ENCODE peak calls at places on chromosomes 13 and 19, in seven cellular contexts. One of them, this sample, is unnamed. For H3K27me3 and H3K4me1, the result is how much of the 10 kb centered on the place peaks cover.

GRCh38 chr19:532578-533484 is 1.3 kb downstream of the CDC34 start:
- DNase-seq in mesenchymal stem cell: peak
- DNase-seq in sigmoid colon: peak
- DNase-seq in Caco-2: peak
- DNase-seq in astrocyte: peak
- DNase-seq in psoas muscle: peak
- DNase-seq in body of pancreas: peak
- DNase-seq in this sample: peak

GRCh38 chr13:46893820-46894533 is 2.9 kb downstream of the HTR2A start:
- DNase-seq in mesenchymal stem cell: peak
- DNase-seq in psoas muscle: peak
- DNase-seq in sigmoid colon: peak
- DNase-seq in astrocyte: no peak
- DNase-seq in body of pancreas: peak
- DNase-seq in Caco-2: peak
- DNase-seq in this sample: peak

GRCh38 chr19:35468637-35469036 is 20.6 kb downstream of the FFAR2 start:
- DNase-seq in mesenchymal stem cell: peak
- DNase-seq in astrocyte: no peak
- DNase-seq in Caco-2: peak
- DNase-seq in body of pancreas: peak
- DNase-seq in sigmoid colon: no peak
- DNase-seq in psoas muscle: no peak
- DNase-seq in this sample: peak

GRCh38 chr19:38055040-38055439 is 148.0 kb downstream of the SIPA1L3 start:
- DNase-seq in mesenchymal stem cell: no peak
- DNase-seq in body of pancreas: no peak
- DNase-seq in Caco-2: no peak
- DNase-seq in psoas muscle: no peak
- DNase-seq in sigmoid colon: no peak
- DNase-seq in astrocyte: no peak
- DNase-seq in this sample: no peak

GRCh38 chr19:29260477-29261317 is 47.7 kb upstream of the UQCRFS1 start:
- DNase-seq in mesenchymal stem cell: no peak
- DNase-seq in sigmoid colon: no peak
- DNase-seq in Caco-2: peak
- DNase-seq in psoas muscle: peak
- DNase-seq in astrocyte: no peak
- DNase-seq in body of pancreas: no peak
- DNase-seq in this sample: peak

GRCh38 chr13:28129911-28130693 is 8.2 kb upstream of the PAN3 start:
- DNase-seq in body of pancreas: no peak
- DNase-seq in psoas muscle: no peak
- DNase-seq in mesenchymal stem cell: peak
- DNase-seq in astrocyte: no peak
- DNase-seq in sigmoid colon: no peak
- DNase-seq in Caco-2: no peak
- DNase-seq in this sample: no peak

GRCh38 chr19:39474139-39474620 is 6.5 kb upstream of the TIMM50 start:
- DNase-seq in psoas muscle: peak
- DNase-seq in mesenchymal stem cell: peak
- DNase-seq in Caco-2: peak
- DNase-seq in astrocyte: no peak
- DNase-seq in sigmoid colon: peak
- DNase-seq in body of pancreas: peak
- DNase-seq in this sample: peak

GRCh38 chr13:102033719-102034446 is 368.0 kb downstream of the FGF14 start:
- DNase-seq in astrocyte: no peak
- DNase-seq in psoas muscle: no peak
- DNase-seq in Caco-2: no peak
- DNase-seq in sigmoid colon: no peak
- DNase-seq in body of pancreas: no peak
- DNase-seq in mesenchymal stem cell: no peak
- DNase-seq in this sample: no peak

GRCh38 chr13:114073881-114074551 is 58.4 kb downstream of the RASA3 start:
- DNase-seq in astrocyte: no peak
- DNase-seq in mesenchymal stem cell: no peak
- DNase-seq in body of pancreas: no peak
- DNase-seq in sigmoid colon: peak
- DNase-seq in Caco-2: no peak
- DNase-seq in psoas muscle: no peak
- DNase-seq in this sample: no peak

GRCh38 chr13:54614729-54615128 is 1586.1 kb downstream of the OLFM4 start:
- DNase-seq in astrocyte: no peak
- DNase-seq in mesenchymal stem cell: no peak
- DNase-seq in psoas muscle: no peak
- DNase-seq in sigmoid colon: no peak
- DNase-seq in Caco-2: no peak
- DNase-seq in body of pancreas: no peak
- DNase-seq in this sample: no peak

GRCh38 chr13:29578300-29579048 is 17.0 kb downstream of the SLC7A1 start:
- DNase-seq in sigmoid colon: no peak
- DNase-seq in mesenchymal stem cell: no peak
- DNase-seq in Caco-2: no peak
- DNase-seq in body of pancreas: no peak
- DNase-seq in astrocyte: no peak
- DNase-seq in psoas muscle: no peak
- DNase-seq in this sample: peak

GRCh38 chr13:112457485-112457884 is 81.3 kb downstream of the SPACA7 start:
- DNase-seq in psoas muscle: no peak
- DNase-seq in astrocyte: no peak
- DNase-seq in sigmoid colon: no peak
- DNase-seq in mesenchymal stem cell: no peak
- DNase-seq in body of pancreas: no peak
- DNase-seq in Caco-2: no peak
- DNase-seq in this sample: no peak

GRCh38 chr13:76937416-76937815 is 10.9 kb upstream of the ACOD1 start:
- DNase-seq in psoas muscle: no peak
- DNase-seq in sigmoid colon: no peak
- DNase-seq in mesenchymal stem cell: peak
- DNase-seq in astrocyte: peak
- DNase-seq in body of pancreas: peak
- DNase-seq in Caco-2: no peak
- DNase-seq in this sample: no peak

GRCh38 chr19:45645068-45645630 is 6.0 kb upstream of the EML2 start:
- DNase-seq in body of pancreas: no peak
- DNase-seq in sigmoid colon: peak
- DNase-seq in astrocyte: no peak
- DNase-seq in psoas muscle: no peak
- DNase-seq in mesenchymal stem cell: no peak
- DNase-seq in Caco-2: no peak
- DNase-seq in this sample: no peak

GRCh38 chr19:58357798-58358145 is 4.5 kb upstream of the A1BG start:
- DNase-seq in Caco-2: no peak
- DNase-seq in astrocyte: no peak
- DNase-seq in sigmoid colon: no peak
- DNase-seq in body of pancreas: no peak
- DNase-seq in mesenchymal stem cell: no peak
- DNase-seq in psoas muscle: no peak
- DNase-seq in this sample: no peak

GRCh38 chr19:55838251-55838650 is 1.9 kb downstream of the NLRP4 start:
- DNase-seq in mesenchymal stem cell: no peak
- DNase-seq in sigmoid colon: no peak
- DNase-seq in psoas muscle: no peak
- DNase-seq in Caco-2: no peak
- DNase-seq in astrocyte: no peak
- DNase-seq in body of pancreas: no peak
- DNase-seq in this sample: no peak

GRCh38 chr19:58562126-58563033 is 4.0 kb upstream of the UBE2M start:
- DNase-seq in body of pancreas: peak
- DNase-seq in sigmoid colon: peak
- DNase-seq in Caco-2: peak
- DNase-seq in psoas muscle: peak
- DNase-seq in mesenchymal stem cell: no peak
- DNase-seq in astrocyte: peak
- DNase-seq in this sample: peak

GRCh38 chr13:50549221-50549942 is 294.1 kb downstream of the DLEU7 start:
- DNase-seq in mesenchymal stem cell: no peak
- DNase-seq in astrocyte: no peak
- DNase-seq in Caco-2: no peak
- DNase-seq in sigmoid colon: no peak
- DNase-seq in body of pancreas: no peak
- DNase-seq in psoas muscle: no peak
- DNase-seq in this sample: no peak

GRCh38 chr19:48967346-48968178 is 2.5 kb downstream of the FTL start:
- DNase-seq in Caco-2: peak
- DNase-seq in sigmoid colon: peak
- DNase-seq in astrocyte: peak
- DNase-seq in psoas muscle: peak
- DNase-seq in mesenchymal stem cell: peak
- DNase-seq in body of pancreas: peak
- DNase-seq in this sample: no peak

GRCh38 chr13:30569901-30570576 is 47.7 kb upstream of the USPL1 start:
- DNase-seq in Caco-2: no peak
- DNase-seq in mesenchymal stem cell: peak
- DNase-seq in astrocyte: peak
- DNase-seq in psoas muscle: peak
- DNase-seq in body of pancreas: peak
- DNase-seq in sigmoid colon: peak
- DNase-seq in this sample: no peak

DNA sequence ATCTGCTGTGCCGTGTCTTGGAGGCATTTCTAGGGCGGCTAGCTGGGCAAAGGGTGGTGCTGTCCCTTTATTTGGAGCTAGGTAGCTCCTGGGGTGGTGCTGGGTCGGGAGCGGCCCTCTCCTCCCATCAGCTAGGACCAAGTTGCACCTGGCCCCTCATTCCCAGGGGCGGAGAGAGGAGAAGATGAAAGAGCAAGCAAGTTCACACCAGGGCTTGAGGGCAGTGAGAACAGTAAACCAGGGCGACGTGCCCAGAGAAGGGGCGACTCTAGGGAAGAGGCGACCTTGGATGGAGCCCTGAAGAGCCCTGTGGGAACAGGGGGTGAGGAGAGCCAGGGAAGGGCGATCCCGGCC is 17.0 kb upstream of the KCNN1 start:
- DNase-seq in mesenchymal stem cell: peak
- DNase-seq in body of pancreas: no peak
- DNase-seq in sigmoid colon: no peak
- DNase-seq in psoas muscle: no peak
- DNase-seq in Caco-2: no peak
- DNase-seq in astrocyte: no peak
- DNase-seq in this sample: no peak
- H3K27me3 ChIP-seq in mesenchymal stem cell: half or more
- H3K27me3 ChIP-seq in body of pancreas: under half
- H3K27me3 ChIP-seq in sigmoid colon: half or more
- H3K27me3 ChIP-seq in psoas muscle: under half
- H3K27me3 ChIP-seq in Caco-2: under half
- H3K27me3 ChIP-seq in astrocyte: half or more
- H3K27me3 ChIP-seq in this sample: under half

DNA sequence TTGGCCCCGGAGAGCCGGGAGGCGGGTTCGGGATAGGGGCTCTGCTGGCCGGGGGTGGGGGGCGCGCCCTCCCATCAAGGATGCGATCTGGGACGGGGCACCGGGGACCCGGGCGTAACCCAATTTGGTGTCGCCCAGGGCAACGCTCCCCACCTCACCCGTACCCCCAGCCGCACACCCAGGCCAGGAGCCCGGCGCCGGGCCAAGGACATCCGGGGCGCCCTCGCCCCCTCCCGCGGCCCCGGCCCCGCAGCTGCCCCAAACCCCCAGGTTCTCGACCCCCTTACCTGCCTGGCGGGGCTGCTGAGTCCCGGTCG is 525 bp downstream of the SHANK1 start:
- DNase-seq in sigmoid colon: no peak
- DNase-seq in body of pancreas: no peak
- DNase-seq in mesenchymal stem cell: no peak
- DNase-seq in astrocyte: no peak
- DNase-seq in psoas muscle: no peak
- DNase-seq in Caco-2: no peak
- DNase-seq in this sample: no peak
- H3K4me3 ChIP-seq in sigmoid colon: no peak
- H3K4me3 ChIP-seq in body of pancreas: no peak
- H3K4me3 ChIP-seq in mesenchymal stem cell: peak
- H3K4me3 ChIP-seq in astrocyte: no peak
- H3K4me3 ChIP-seq in psoas muscle: peak
- H3K4me3 ChIP-seq in Caco-2: peak
- H3K4me3 ChIP-seq in this sample: no peak

GRCh38 chr19:10112895-10113591 is 1.6 kb downstream of the P2RY11 start:
- DNase-seq in sigmoid colon: no peak
- DNase-seq in body of pancreas: peak
- DNase-seq in mesenchymal stem cell: no peak
- DNase-seq in Caco-2: peak
- DNase-seq in psoas muscle: peak
- DNase-seq in astrocyte: no peak
- DNase-seq in this sample: peak
- H3K4me1 ChIP-seq in sigmoid colon: under half
- H3K4me1 ChIP-seq in body of pancreas: under half
- H3K4me1 ChIP-seq in mesenchymal stem cell: under half
- H3K4me1 ChIP-seq in Caco-2: under half
- H3K4me1 ChIP-seq in psoas muscle: under half
- H3K4me1 ChIP-seq in astrocyte: under half
- H3K4me1 ChIP-seq in this sample: under half

GRCh38 chr19:56877069-56877715 is 36.7 kb upstream of the PEG3 start:
- DNase-seq in Caco-2: no peak
- DNase-seq in body of pancreas: no peak
- DNase-seq in astrocyte: no peak
- DNase-seq in psoas muscle: no peak
- DNase-seq in mesenchymal stem cell: no peak
- DNase-seq in sigmoid colon: no peak
- DNase-seq in this sample: no peak

GRCh38 chr19:56875717-56876116 is 35.2 kb upstream of the PEG3 start:
- DNase-seq in sigmoid colon: no peak
- DNase-seq in psoas muscle: no peak
- DNase-seq in Caco-2: no peak
- DNase-seq in astrocyte: no peak
- DNase-seq in body of pancreas: no peak
- DNase-seq in mesenchymal stem cell: no peak
- DNase-seq in this sample: no peak

GRCh38 chr19:56884481-56884880 is 44.0 kb upstream of the PEG3 start:
- DNase-seq in Caco-2: no peak
- DNase-seq in body of pancreas: no peak
- DNase-seq in astrocyte: no peak
- DNase-seq in mesenchymal stem cell: no peak
- DNase-seq in sigmoid colon: no peak
- DNase-seq in psoas muscle: no peak
- DNase-seq in this sample: no peak

GRCh38 chr19:56885173-56885679 is 44.7 kb upstream of the PEG3 start:
- DNase-seq in body of pancreas: no peak
- DNase-seq in psoas muscle: no peak
- DNase-seq in mesenchymal stem cell: no peak
- DNase-seq in sigmoid colon: no peak
- DNase-seq in astrocyte: no peak
- DNase-seq in Caco-2: no peak
- DNase-seq in this sample: no peak

DNA sequence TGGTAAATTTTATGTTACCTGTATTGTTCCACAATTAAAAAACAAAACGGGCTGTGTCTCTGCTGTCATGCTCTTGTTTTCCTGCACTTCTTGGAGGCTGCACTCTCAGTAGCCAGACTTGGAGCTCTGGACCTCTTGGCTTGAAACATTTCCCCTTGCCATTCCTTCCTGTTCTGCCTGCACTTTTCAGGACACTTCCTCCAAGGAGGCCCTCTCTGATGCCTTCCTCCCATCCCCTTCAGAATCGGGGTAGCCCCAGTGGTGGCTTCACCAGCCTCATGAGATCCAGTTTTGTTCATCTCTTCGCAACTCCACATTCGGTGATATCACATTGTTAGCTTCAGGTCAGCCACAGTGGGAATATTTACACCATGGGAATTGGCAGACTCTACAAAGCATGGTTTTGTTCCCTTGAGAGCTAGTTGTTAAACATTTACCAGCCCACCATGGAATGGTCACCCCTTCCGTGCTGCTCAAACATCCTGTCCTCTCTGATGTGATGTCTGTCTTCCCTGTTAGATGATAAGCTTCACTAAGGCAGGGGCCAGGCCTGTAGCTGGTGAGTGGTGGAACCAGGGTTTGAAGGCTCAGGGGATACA is 40.2 kb upstream of the PEG3 start:
- DNase-seq in Caco-2: no peak
- DNase-seq in body of pancreas: no peak
- DNase-seq in astrocyte: no peak
- DNase-seq in sigmoid colon: no peak
- DNase-seq in mesenchymal stem cell: no peak
- DNase-seq in psoas muscle: no peak
- DNase-seq in this sample: no peak
- H3K27me3 ChIP-seq in Caco-2: under half
- H3K27me3 ChIP-seq in body of pancreas: under half
- H3K27me3 ChIP-seq in astrocyte: under half
- H3K27me3 ChIP-seq in sigmoid colon: under half
- H3K27me3 ChIP-seq in mesenchymal stem cell: under half
- H3K27me3 ChIP-seq in psoas muscle: under half
- H3K27me3 ChIP-seq in this sample: under half

This sample was measured in small intestine.